ENCODE peak calls at places on chromosome 20, in five cellular contexts. C is fibroblast of lung, O is PC-3, Y is DND-41, H is SK-N-SH. J is an unnamed sample. For H3K36me3 and H4K20me1, the result is how much of the 10 kb centered on the place peaks cover.

GRCh38 chr20:31568041-31568731 is 36.9 kb upstream of the ID1 start:
- DNase-seq in C (peak), O (no peak), Y (no peak), H (no peak), J (no peak)

GRCh38 chr20:49964964-49965780 is 17.6 kb upstream of the SNAI1 start:
- DNase-seq in C (peak), O (peak), Y (peak), H (peak), J (peak)

GRCh38 chr20:3222635-3223600 is 13.6 kb downstream of the ITPA start:
- DNase-seq in C (no peak), O (peak), Y (no peak), H (no peak), J (peak)

GRCh38 chr20:34105978-34106675 is 5.9 kb downstream of the EIF2S2 start:
- DNase-seq in C (no peak), O (no peak), Y (no peak), H (no peak), J (no peak)

GRCh38 chr20:34472246-34472925 is 43.8 kb upstream of the DYNLRB1 start:
- DNase-seq in C (peak), O (peak), Y (no peak), H (no peak), J (peak)

GRCh38 chr20:53930651-53931504 is 139.5 kb downstream of the BCAS1 start:
- DNase-seq in C (peak), O (peak), Y (no peak), H (no peak), J (no peak)

GRCh38 chr20:33372993-33373441 is 28.3 kb downstream of the CDK5RAP1 start:
- DNase-seq in C (peak), O (no peak), Y (no peak), H (no peak), J (no peak)

GRCh38 chr20:34713194-34713943 is 9.2 kb downstream of the TP53INP2 start:
- DNase-seq in C (peak), O (peak), Y (no peak), H (peak), J (peak)

GRCh38 chr20:63708301-63709148 is 686 bp downstream of the ZGPAT start:
- DNase-seq in C (no peak), O (no peak), Y (no peak), H (peak), J (peak)

GRCh38 chr20:31674895-31675827 is 37.4 kb downstream of the COX4I2 start:
- DNase-seq in C (peak), O (peak), Y (peak), H (peak), J (no peak)

GRCh38 chr20:47559141-47559540 is 57.5 kb downstream of the NCOA3 start:
- DNase-seq in C (no peak), O (no peak), Y (no peak), H (no peak), J (no peak)

GRCh38 chr20:17854307-17854903 is 114.2 kb downstream of the SNX5 start:
- DNase-seq in C (peak), O (peak), Y (no peak), H (peak), J (peak)

GRCh38 chr20:54173653-54174451 is at the start of gene CYP24A1:
- DNase-seq in C (no peak), O (peak), Y (no peak), H (peak), J (peak)

GRCh38 chr20:46666818-46667515 is 15.7 kb upstream of the SLC13A3 start:
- DNase-seq in C (no peak), O (no peak), Y (no peak), H (no peak), J (no peak)

DNA sequence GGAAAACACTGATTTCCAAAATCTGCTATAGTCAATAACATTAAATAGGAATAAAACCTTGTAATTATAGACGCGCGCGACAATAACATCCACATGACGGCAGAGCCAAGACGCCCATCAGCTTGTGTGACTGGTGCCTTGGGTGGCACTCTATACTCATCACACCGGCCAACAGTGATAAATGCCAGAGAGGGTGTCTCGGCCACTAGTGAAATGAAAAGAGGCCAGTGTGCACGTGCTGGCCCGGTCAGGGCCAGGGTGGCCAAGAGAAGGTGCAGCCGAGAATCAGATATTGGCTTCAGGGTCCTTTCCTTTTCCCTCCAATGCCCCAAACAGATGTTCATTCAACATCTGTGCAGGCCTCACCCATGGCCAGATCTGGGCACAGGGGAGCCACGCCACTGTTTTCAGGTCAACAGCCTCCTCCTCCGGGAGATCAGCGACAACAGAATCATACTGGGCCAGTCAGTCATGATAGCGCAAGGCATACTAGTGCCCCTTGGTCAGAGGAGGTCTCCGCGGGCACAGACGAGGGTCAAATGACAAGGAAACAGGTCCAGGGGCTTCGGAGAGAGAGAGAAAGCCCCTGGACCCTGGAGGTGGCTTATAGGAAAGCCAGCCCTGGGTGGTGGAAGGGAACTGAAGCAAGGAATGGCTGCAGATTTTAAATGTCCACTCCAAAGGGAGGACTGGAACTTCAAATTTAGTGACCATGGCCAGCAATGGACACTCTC is 134.5 kb downstream of the PRND start:
- DNase-seq in C (no peak), O (no peak), Y (no peak), H (no peak), J (no peak)
- H3K36me3 ChIP-seq in C (under half), O (under half), Y (half or more), H (under half), J (under half)

DNA sequence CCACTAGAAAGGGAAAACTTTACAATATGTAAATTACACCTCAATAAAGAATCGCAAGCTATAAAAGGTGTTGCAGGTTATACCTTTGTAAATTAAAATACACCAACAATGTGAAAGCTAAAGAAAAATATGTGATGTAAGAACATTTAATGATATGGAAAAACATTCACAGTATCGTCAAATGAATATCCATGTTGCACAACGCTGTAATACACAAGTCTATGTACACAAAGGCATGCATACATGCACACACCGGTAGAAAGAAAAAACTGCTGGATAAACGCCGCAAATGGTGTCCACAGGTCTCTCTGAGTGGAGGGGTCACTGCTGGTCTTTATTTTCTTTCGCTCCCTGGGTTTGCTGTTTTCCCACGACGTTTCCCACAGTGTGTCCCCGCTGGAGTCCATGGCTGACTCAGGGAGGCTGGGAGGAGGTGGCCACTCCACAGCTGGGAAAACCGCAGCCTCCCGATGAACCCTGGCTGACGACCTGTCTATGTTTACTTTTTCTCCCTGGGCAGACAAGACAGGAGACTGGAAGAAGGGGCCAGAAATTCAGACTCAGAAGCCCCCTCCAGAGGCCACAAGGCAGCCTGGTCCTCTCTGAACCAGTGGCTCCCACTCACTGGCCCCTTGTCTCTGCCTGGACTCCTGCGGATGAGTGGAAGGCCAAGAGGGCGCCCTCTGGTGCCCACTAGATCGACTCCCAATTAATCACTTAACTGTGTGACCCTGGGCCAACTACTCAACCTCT is 13.0 kb upstream of the BPI start:
- DNase-seq in C (peak), O (peak), Y (peak), H (peak), J (peak)
- TF ChIP-seq CTCF in C (peak), O (peak), Y (peak), H (peak), J (peak)

GRCh38 chr20:37515876-37516275 is 5.2 kb upstream of the NNAT start:
- DNase-seq in C (no peak), O (no peak), Y (no peak), H (no peak), J (no peak)
- H4K20me1 ChIP-seq in C (under half), O (under half), Y (under half), H (half or more), J (half or more)

GRCh38 chr20:42183147-42183546 is 565.0 kb upstream of the CHD6 start:
- DNase-seq in C (no peak), O (no peak), Y (no peak), H (no peak), J (no peak)
- H3K36me3 ChIP-seq in C (under half), O (under half), Y (under half), H (under half), J (under half)

DNA sequence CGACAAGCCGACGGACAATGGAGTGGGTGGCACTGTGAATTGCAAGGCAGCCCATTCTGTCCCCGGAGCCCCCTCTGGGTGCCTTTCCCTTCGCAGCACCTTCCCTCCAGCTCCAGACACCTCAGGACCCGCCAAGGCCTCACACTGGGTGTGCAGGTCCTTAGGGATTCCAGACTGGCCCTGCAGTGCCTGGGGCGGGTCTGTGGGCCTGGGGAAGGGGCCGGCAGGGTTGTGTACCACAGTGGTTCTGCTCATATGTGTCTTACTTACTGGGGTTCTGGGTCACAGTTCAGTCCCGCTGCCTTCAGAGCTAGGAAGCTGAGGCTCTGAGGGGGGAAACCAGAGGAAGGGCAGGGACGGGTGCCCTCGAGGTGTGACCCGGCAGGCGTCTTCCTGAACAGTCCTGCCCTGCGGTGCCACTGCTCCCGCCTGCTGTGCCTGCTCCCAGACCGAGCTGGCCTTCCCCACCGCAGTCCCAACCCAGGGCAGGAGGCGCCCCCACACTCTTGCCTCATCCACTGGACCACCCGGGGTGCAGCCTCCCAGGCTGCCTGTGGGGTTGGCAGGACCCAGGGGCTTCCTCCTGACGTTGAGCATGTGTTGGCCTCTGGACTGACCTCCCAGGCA is 16.3 kb upstream of the SLCO4A1 start:
- DNase-seq in C (no peak), O (no peak), Y (no peak), H (no peak), J (no peak)
- TF ChIP-seq CTCF in C (no peak), O (no peak), Y (no peak), H (no peak), J (no peak)

GRCh38 chr20:1489764-1490436 is 1.3 kb downstream of the SIRPB2 start:
- DNase-seq in C (no peak), O (peak), Y (no peak), H (no peak), J (no peak)
- H4K20me1 ChIP-seq in C (under half), O (under half), Y (under half), H (under half), J (under half)

GRCh38 chr20:25030007-25030648 is 27.8 kb downstream of the ACSS1 start:
- DNase-seq in C (no peak), O (no peak), Y (no peak), H (no peak), J (no peak)
- H3K36me3 ChIP-seq in C (under half), O (under half), Y (half or more), H (under half), J (under half)

DNA sequence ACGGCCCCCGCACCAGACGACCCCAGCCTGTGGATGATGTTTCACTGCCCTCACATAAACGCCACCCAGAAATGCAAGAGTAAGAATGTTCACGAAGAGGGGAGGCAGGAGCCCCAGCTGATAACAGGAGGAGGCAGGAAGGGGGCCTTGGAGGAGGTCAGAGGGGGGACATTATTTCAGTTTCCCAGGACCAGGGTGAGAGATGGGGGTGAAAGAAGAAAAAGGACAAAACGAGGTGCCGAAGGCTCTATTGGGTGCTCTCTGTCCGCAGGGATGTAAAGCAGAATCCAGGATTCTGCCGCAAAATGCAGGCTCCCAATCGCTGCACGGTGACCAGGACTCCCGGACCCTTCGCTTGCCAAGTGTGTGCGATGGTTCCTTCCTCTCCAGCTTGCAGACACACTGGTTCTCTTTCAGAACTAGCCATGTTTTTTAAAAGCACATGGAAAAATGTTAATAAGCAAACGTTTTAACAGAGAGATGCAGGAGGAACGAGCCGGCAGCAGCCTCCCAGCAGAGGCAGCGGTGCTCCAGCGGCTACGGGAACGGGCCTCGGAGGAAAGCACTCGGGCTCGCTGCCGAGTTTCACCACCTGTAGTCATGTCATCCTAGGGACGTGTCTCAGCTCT is 59.5 kb downstream of the ZNF831 start:
- DNase-seq in C (no peak), O (peak), Y (no peak), H (peak), J (peak)
- TF ChIP-seq CTCF in C (no peak), O (no peak), Y (no peak), H (peak), J (peak)

J was measured in hepatocyte.